ENCODE peak calls at places on chromosomes 1 and 21, in nine cellular contexts. One of them, this sample, is unnamed.
A peak's percentile ranks its signal among the peaks of the same experiment; 100 is the strongest.

GRCh38 chr21:42524341-42525227 is 10.9 kb downstream of the SLC37A1 start:
- DNase-seq in iPS-NIHi11: peak; percentile 55
- DNase-seq in GM23248: peak; percentile 39
- DNase-seq in cardiac fibroblast: peak; percentile 60
- DNase-seq in WTC11: peak; percentile 53
- DNase-seq in amniotic stem cell: no peak
- DNase-seq in NCI-H1417: peak; percentile 91
- DNase-seq in NCI-H2227 treated with DMSO at 0.1 percent for 48 hours: peak; percentile 41
- DNase-seq in stimulated activated naive CD8-positive, alpha-beta T cell treated with anti-CD3 and anti-CD28 coated beads, Interleukin-15, amount 100 ng/mL, for 72 hours: peak; percentile 48
- DNase-seq in this sample: no peak

GRCh38 chr21:31530918-31531705 is 128.4 kb upstream of the SOD1 start:
- DNase-seq in amniotic stem cell: no peak
- DNase-seq in GM23248: peak; percentile 21
- DNase-seq in NCI-H1417: peak; percentile 86
- DNase-seq in cardiac fibroblast: no peak
- DNase-seq in NCI-H2227 treated with DMSO at 0.1 percent for 48 hours: peak; percentile 84
- DNase-seq in iPS-NIHi11: no peak
- DNase-seq in WTC11: no peak
- DNase-seq in stimulated activated naive CD8-positive, alpha-beta T cell treated with anti-CD3 and anti-CD28 coated beads, Interleukin-15, amount 100 ng/mL, for 72 hours: no peak
- DNase-seq in this sample: no peak

GRCh38 chr21:15826147-15826780 is 96.5 kb downstream of the USP25 start:
- DNase-seq in NCI-H2227 treated with DMSO at 0.1 percent for 48 hours: peak; percentile 21
- DNase-seq in GM23248: peak; percentile 48
- DNase-seq in amniotic stem cell: no peak
- DNase-seq in cardiac fibroblast: peak; percentile 76
- DNase-seq in NCI-H1417: no peak
- DNase-seq in iPS-NIHi11: peak; percentile 49
- DNase-seq in WTC11: peak; percentile 13
- DNase-seq in stimulated activated naive CD8-positive, alpha-beta T cell treated with anti-CD3 and anti-CD28 coated beads, Interleukin-15, amount 100 ng/mL, for 72 hours: peak; percentile 7
- DNase-seq in this sample: no peak

GRCh38 chr1:15799004-15799867 is 8.2 kb downstream of the UQCRHL start:
- DNase-seq in WTC11: no peak
- DNase-seq in cardiac fibroblast: peak; percentile 99
- DNase-seq in GM23248: peak; percentile 98
- DNase-seq in stimulated activated naive CD8-positive, alpha-beta T cell treated with anti-CD3 and anti-CD28 coated beads, Interleukin-15, amount 100 ng/mL, for 72 hours: no peak
- DNase-seq in iPS-NIHi11: peak; percentile 50
- DNase-seq in NCI-H1417: no peak
- DNase-seq in NCI-H2227 treated with DMSO at 0.1 percent for 48 hours: no peak
- DNase-seq in amniotic stem cell: peak; percentile 88
- DNase-seq in this sample: peak; percentile 92

GRCh38 chr1:198627436-198628063 is 11.3 kb upstream of the PTPRC start:
- DNase-seq in cardiac fibroblast: no peak
- DNase-seq in stimulated activated naive CD8-positive, alpha-beta T cell treated with anti-CD3 and anti-CD28 coated beads, Interleukin-15, amount 100 ng/mL, for 72 hours: no peak
- DNase-seq in GM23248: no peak
- DNase-seq in iPS-NIHi11: no peak
- DNase-seq in NCI-H1417: no peak
- DNase-seq in NCI-H2227 treated with DMSO at 0.1 percent for 48 hours: no peak
- DNase-seq in amniotic stem cell: no peak
- DNase-seq in WTC11: no peak
- DNase-seq in this sample: no peak

GRCh38 chr1:149884433-149885363 is 14.7 kb upstream of the BOLA1 start:
- DNase-seq in stimulated activated naive CD8-positive, alpha-beta T cell treated with anti-CD3 and anti-CD28 coated beads, Interleukin-15, amount 100 ng/mL, for 72 hours: peak; percentile 36
- DNase-seq in WTC11: no peak
- DNase-seq in NCI-H2227 treated with DMSO at 0.1 percent for 48 hours: peak; percentile 42
- DNase-seq in NCI-H1417: peak; percentile 84
- DNase-seq in iPS-NIHi11: no peak
- DNase-seq in GM23248: peak; percentile 53
- DNase-seq in amniotic stem cell: no peak
- DNase-seq in cardiac fibroblast: peak; percentile 51
- DNase-seq in this sample: no peak

GRCh38 chr1:27296773-27297214 is 25.2 kb upstream of the TMEM222 start:
- DNase-seq in amniotic stem cell: peak; percentile 42
- DNase-seq in NCI-H2227 treated with DMSO at 0.1 percent for 48 hours: peak; percentile 28
- DNase-seq in WTC11: peak; percentile 90
- DNase-seq in NCI-H1417: peak; percentile 76
- DNase-seq in GM23248: peak; percentile 76
- DNase-seq in iPS-NIHi11: peak; percentile 75
- DNase-seq in cardiac fibroblast: peak; percentile 65
- DNase-seq in stimulated activated naive CD8-positive, alpha-beta T cell treated with anti-CD3 and anti-CD28 coated beads, Interleukin-15, amount 100 ng/mL, for 72 hours: peak; percentile 34
- DNase-seq in this sample: no peak

GRCh38 chr21:35145626-35146236 is 96.6 kb upstream of the RUNX1 start:
- DNase-seq in NCI-H2227 treated with DMSO at 0.1 percent for 48 hours: no peak
- DNase-seq in NCI-H1417: no peak
- DNase-seq in cardiac fibroblast: no peak
- DNase-seq in WTC11: no peak
- DNase-seq in stimulated activated naive CD8-positive, alpha-beta T cell treated with anti-CD3 and anti-CD28 coated beads, Interleukin-15, amount 100 ng/mL, for 72 hours: no peak
- DNase-seq in amniotic stem cell: no peak
- DNase-seq in iPS-NIHi11: no peak
- DNase-seq in GM23248: no peak
- DNase-seq in this sample: no peak

GRCh38 chr21:34644815-34645214 is 24.0 kb upstream of the CLIC6 start:
- DNase-seq in iPS-NIHi11: no peak
- DNase-seq in cardiac fibroblast: no peak
- DNase-seq in stimulated activated naive CD8-positive, alpha-beta T cell treated with anti-CD3 and anti-CD28 coated beads, Interleukin-15, amount 100 ng/mL, for 72 hours: no peak
- DNase-seq in amniotic stem cell: no peak
- DNase-seq in NCI-H2227 treated with DMSO at 0.1 percent for 48 hours: no peak
- DNase-seq in WTC11: no peak
- DNase-seq in NCI-H1417: peak; percentile 75
- DNase-seq in GM23248: no peak
- DNase-seq in this sample: no peak

GRCh38 chr21:33174756-33175155 is 55.0 kb upstream of the IFNAR2 start:
- DNase-seq in stimulated activated naive CD8-positive, alpha-beta T cell treated with anti-CD3 and anti-CD28 coated beads, Interleukin-15, amount 100 ng/mL, for 72 hours: no peak
- DNase-seq in NCI-H1417: no peak
- DNase-seq in WTC11: no peak
- DNase-seq in amniotic stem cell: no peak
- DNase-seq in GM23248: no peak
- DNase-seq in NCI-H2227 treated with DMSO at 0.1 percent for 48 hours: no peak
- DNase-seq in iPS-NIHi11: no peak
- DNase-seq in cardiac fibroblast: no peak
- DNase-seq in this sample: no peak

GRCh38 chr1:214220891-214221290 is 60.1 kb upstream of the SMYD2 start:
- DNase-seq in GM23248: no peak
- DNase-seq in amniotic stem cell: no peak
- DNase-seq in iPS-NIHi11: no peak
- DNase-seq in NCI-H1417: no peak
- DNase-seq in cardiac fibroblast: no peak
- DNase-seq in WTC11: no peak
- DNase-seq in NCI-H2227 treated with DMSO at 0.1 percent for 48 hours: no peak
- DNase-seq in stimulated activated naive CD8-positive, alpha-beta T cell treated with anti-CD3 and anti-CD28 coated beads, Interleukin-15, amount 100 ng/mL, for 72 hours: no peak
- DNase-seq in this sample: no peak

GRCh38 chr1:21347072-21347581 is 56.9 kb upstream of the ECE1 start:
- DNase-seq in NCI-H1417: no peak
- DNase-seq in stimulated activated naive CD8-positive, alpha-beta T cell treated with anti-CD3 and anti-CD28 coated beads, Interleukin-15, amount 100 ng/mL, for 72 hours: no peak
- DNase-seq in cardiac fibroblast: no peak
- DNase-seq in GM23248: no peak
- DNase-seq in NCI-H2227 treated with DMSO at 0.1 percent for 48 hours: no peak
- DNase-seq in amniotic stem cell: no peak
- DNase-seq in iPS-NIHi11: no peak
- DNase-seq in WTC11: no peak
- DNase-seq in this sample: no peak

GRCh38 chr1:110615548-110616130 is 9.5 kb upstream of the KCNA2 start:
- DNase-seq in iPS-NIHi11: peak; percentile 72
- DNase-seq in amniotic stem cell: peak; percentile 15
- DNase-seq in GM23248: peak; percentile 70
- DNase-seq in WTC11: peak; percentile 80
- DNase-seq in NCI-H2227 treated with DMSO at 0.1 percent for 48 hours: peak; percentile 84
- DNase-seq in stimulated activated naive CD8-positive, alpha-beta T cell treated with anti-CD3 and anti-CD28 coated beads, Interleukin-15, amount 100 ng/mL, for 72 hours: no peak
- DNase-seq in cardiac fibroblast: peak; percentile 65
- DNase-seq in NCI-H1417: peak; percentile 73
- DNase-seq in this sample: peak; percentile 21

GRCh38 chr1:17624540-17625256 is 85.2 kb downstream of the ARHGEF10L start:
- DNase-seq in GM23248: peak; percentile 87
- DNase-seq in stimulated activated naive CD8-positive, alpha-beta T cell treated with anti-CD3 and anti-CD28 coated beads, Interleukin-15, amount 100 ng/mL, for 72 hours: no peak
- DNase-seq in NCI-H1417: no peak
- DNase-seq in iPS-NIHi11: no peak
- DNase-seq in cardiac fibroblast: peak; percentile 75
- DNase-seq in amniotic stem cell: no peak
- DNase-seq in WTC11: no peak
- DNase-seq in NCI-H2227 treated with DMSO at 0.1 percent for 48 hours: no peak
- DNase-seq in this sample: peak; percentile 58

GRCh38 chr1:226549094-226549936 is 751 bp downstream of the STUM start:
- DNase-seq in iPS-NIHi11: no peak
- DNase-seq in GM23248: peak; percentile 21
- DNase-seq in stimulated activated naive CD8-positive, alpha-beta T cell treated with anti-CD3 and anti-CD28 coated beads, Interleukin-15, amount 100 ng/mL, for 72 hours: peak; percentile 24
- DNase-seq in cardiac fibroblast: no peak
- DNase-seq in amniotic stem cell: no peak
- DNase-seq in WTC11: peak; percentile 30
- DNase-seq in NCI-H2227 treated with DMSO at 0.1 percent for 48 hours: no peak
- DNase-seq in NCI-H1417: no peak
- DNase-seq in this sample: no peak

GRCh38 chr1:156584813-156585212 is 5.3 kb downstream of the TTC24 start:
- DNase-seq in amniotic stem cell: no peak
- DNase-seq in NCI-H1417: no peak
- DNase-seq in NCI-H2227 treated with DMSO at 0.1 percent for 48 hours: no peak
- DNase-seq in stimulated activated naive CD8-positive, alpha-beta T cell treated with anti-CD3 and anti-CD28 coated beads, Interleukin-15, amount 100 ng/mL, for 72 hours: no peak
- DNase-seq in WTC11: peak; percentile 83
- DNase-seq in cardiac fibroblast: no peak
- DNase-seq in GM23248: no peak
- DNase-seq in iPS-NIHi11: peak; percentile 75
- DNase-seq in this sample: no peak

GRCh38 chr1:22582670-22583635 is 19.7 kb downstream of the EPHA8 start:
- DNase-seq in NCI-H2227 treated with DMSO at 0.1 percent for 48 hours: no peak
- DNase-seq in stimulated activated naive CD8-positive, alpha-beta T cell treated with anti-CD3 and anti-CD28 coated beads, Interleukin-15, amount 100 ng/mL, for 72 hours: no peak
- DNase-seq in amniotic stem cell: no peak
- DNase-seq in NCI-H1417: no peak
- DNase-seq in GM23248: no peak
- DNase-seq in iPS-NIHi11: no peak
- DNase-seq in WTC11: no peak
- DNase-seq in cardiac fibroblast: no peak
- DNase-seq in this sample: no peak

GRCh38 chr1:205565799-205566198 is 61.3 kb downstream of the CDK18 start:
- DNase-seq in iPS-NIHi11: no peak
- DNase-seq in WTC11: no peak
- DNase-seq in NCI-H1417: no peak
- DNase-seq in NCI-H2227 treated with DMSO at 0.1 percent for 48 hours: no peak
- DNase-seq in amniotic stem cell: no peak
- DNase-seq in stimulated activated naive CD8-positive, alpha-beta T cell treated with anti-CD3 and anti-CD28 coated beads, Interleukin-15, amount 100 ng/mL, for 72 hours: no peak
- DNase-seq in GM23248: no peak
- DNase-seq in cardiac fibroblast: no peak
- DNase-seq in this sample: no peak

GRCh38 chr1:51728611-51729155 is 111.8 kb downstream of the OSBPL9 start:
- DNase-seq in stimulated activated naive CD8-positive, alpha-beta T cell treated with anti-CD3 and anti-CD28 coated beads, Interleukin-15, amount 100 ng/mL, for 72 hours: no peak
- DNase-seq in NCI-H2227 treated with DMSO at 0.1 percent for 48 hours: peak; percentile 77
- DNase-seq in WTC11: peak; percentile 24
- DNase-seq in NCI-H1417: peak; percentile 13
- DNase-seq in amniotic stem cell: no peak
- DNase-seq in cardiac fibroblast: no peak
- DNase-seq in iPS-NIHi11: no peak
- DNase-seq in GM23248: no peak
- DNase-seq in this sample: no peak

GRCh38 chr21:30044447-30045064 is 104.8 kb upstream of the GRIK1 start:
- DNase-seq in GM23248: peak; percentile 28
- DNase-seq in iPS-NIHi11: peak; percentile 7
- DNase-seq in amniotic stem cell: no peak
- DNase-seq in stimulated activated naive CD8-positive, alpha-beta T cell treated with anti-CD3 and anti-CD28 coated beads, Interleukin-15, amount 100 ng/mL, for 72 hours: no peak
- DNase-seq in WTC11: no peak
- DNase-seq in NCI-H2227 treated with DMSO at 0.1 percent for 48 hours: no peak
- DNase-seq in NCI-H1417: peak; percentile 21
- DNase-seq in cardiac fibroblast: peak; percentile 55
- DNase-seq in this sample: no peak

GRCh38 chr21:15279484-15279883 is 214.7 kb upstream of the NRIP1 start:
- DNase-seq in iPS-NIHi11: no peak
- DNase-seq in NCI-H1417: no peak
- DNase-seq in stimulated activated naive CD8-positive, alpha-beta T cell treated with anti-CD3 and anti-CD28 coated beads, Interleukin-15, amount 100 ng/mL, for 72 hours: no peak
- DNase-seq in amniotic stem cell: no peak
- DNase-seq in NCI-H2227 treated with DMSO at 0.1 percent for 48 hours: no peak
- DNase-seq in cardiac fibroblast: peak; percentile 40
- DNase-seq in GM23248: no peak
- DNase-seq in WTC11: no peak
- DNase-seq in this sample: no peak

GRCh38 chr1:165907256-165907857 is 79.9 kb downstream of the UCK2 start:
- DNase-seq in WTC11: no peak
- DNase-seq in stimulated activated naive CD8-positive, alpha-beta T cell treated with anti-CD3 and anti-CD28 coated beads, Interleukin-15, amount 100 ng/mL, for 72 hours: no peak
- DNase-seq in iPS-NIHi11: no peak
- DNase-seq in GM23248: peak; percentile 72
- DNase-seq in cardiac fibroblast: no peak
- DNase-seq in NCI-H2227 treated with DMSO at 0.1 percent for 48 hours: no peak
- DNase-seq in amniotic stem cell: no peak
- DNase-seq in NCI-H1417: no peak
- DNase-seq in this sample: no peak

GRCh38 chr1:59900640-59901039 is 25.9 kb downstream of the CYP2J2 start:
- DNase-seq in NCI-H1417: no peak
- DNase-seq in amniotic stem cell: no peak
- DNase-seq in WTC11: peak; percentile 59
- DNase-seq in NCI-H2227 treated with DMSO at 0.1 percent for 48 hours: no peak
- DNase-seq in cardiac fibroblast: no peak
- DNase-seq in GM23248: no peak
- DNase-seq in iPS-NIHi11: peak; percentile 61
- DNase-seq in stimulated activated naive CD8-positive, alpha-beta T cell treated with anti-CD3 and anti-CD28 coated beads, Interleukin-15, amount 100 ng/mL, for 72 hours: no peak
- DNase-seq in this sample: no peak

GRCh38 chr1:97042551-97042950 is 321.0 kb downstream of the PTBP2 start:
- DNase-seq in iPS-NIHi11: no peak
- DNase-seq in stimulated activated naive CD8-positive, alpha-beta T cell treated with anti-CD3 and anti-CD28 coated beads, Interleukin-15, amount 100 ng/mL, for 72 hours: no peak
- DNase-seq in amniotic stem cell: no peak
- DNase-seq in cardiac fibroblast: peak; percentile 40
- DNase-seq in GM23248: peak; percentile 29
- DNase-seq in NCI-H1417: no peak
- DNase-seq in WTC11: no peak
- DNase-seq in NCI-H2227 treated with DMSO at 0.1 percent for 48 hours: no peak
- DNase-seq in this sample: no peak

GRCh38 chr21:27715131-27715530 is 748.2 kb upstream of the ADAMTS5 start:
- DNase-seq in WTC11: no peak
- DNase-seq in amniotic stem cell: no peak
- DNase-seq in NCI-H1417: no peak
- DNase-seq in stimulated activated naive CD8-positive, alpha-beta T cell treated with anti-CD3 and anti-CD28 coated beads, Interleukin-15, amount 100 ng/mL, for 72 hours: no peak
- DNase-seq in NCI-H2227 treated with DMSO at 0.1 percent for 48 hours: no peak
- DNase-seq in GM23248: no peak
- DNase-seq in iPS-NIHi11: no peak
- DNase-seq in cardiac fibroblast: no peak
- DNase-seq in this sample: no peak

GRCh38 chr1:24189528-24189927 is 2.4 kb upstream of the IFNLR1 start:
- DNase-seq in cardiac fibroblast: no peak
- DNase-seq in stimulated activated naive CD8-positive, alpha-beta T cell treated with anti-CD3 and anti-CD28 coated beads, Interleukin-15, amount 100 ng/mL, for 72 hours: peak; percentile 34
- DNase-seq in GM23248: no peak
- DNase-seq in iPS-NIHi11: no peak
- DNase-seq in amniotic stem cell: no peak
- DNase-seq in WTC11: no peak
- DNase-seq in NCI-H2227 treated with DMSO at 0.1 percent for 48 hours: no peak
- DNase-seq in NCI-H1417: no peak
- DNase-seq in this sample: no peak

GRCh38 chr1:236534164-236534651 is 10.4 kb downstream of the LGALS8 start:
- DNase-seq in cardiac fibroblast: peak; percentile 80
- DNase-seq in GM23248: peak; percentile 90
- DNase-seq in WTC11: no peak
- DNase-seq in NCI-H2227 treated with DMSO at 0.1 percent for 48 hours: no peak
- DNase-seq in amniotic stem cell: no peak
- DNase-seq in stimulated activated naive CD8-positive, alpha-beta T cell treated with anti-CD3 and anti-CD28 coated beads, Interleukin-15, amount 100 ng/mL, for 72 hours: peak; percentile 18
- DNase-seq in iPS-NIHi11: no peak
- DNase-seq in NCI-H1417: no peak
- DNase-seq in this sample: peak; percentile 38

GRCh38 chr1:241749041-241749798 is 97.1 kb downstream of the WDR64 start:
- DNase-seq in NCI-H1417: no peak
- DNase-seq in iPS-NIHi11: no peak
- DNase-seq in stimulated activated naive CD8-positive, alpha-beta T cell treated with anti-CD3 and anti-CD28 coated beads, Interleukin-15, amount 100 ng/mL, for 72 hours: no peak
- DNase-seq in cardiac fibroblast: peak; percentile 20
- DNase-seq in WTC11: no peak
- DNase-seq in GM23248: peak; percentile 77
- DNase-seq in amniotic stem cell: no peak
- DNase-seq in NCI-H2227 treated with DMSO at 0.1 percent for 48 hours: no peak
- DNase-seq in this sample: no peak

GRCh38 chr1:49060766-49061165 is 284.1 kb upstream of the BEND5 start:
- DNase-seq in amniotic stem cell: no peak
- DNase-seq in GM23248: peak; percentile 41
- DNase-seq in NCI-H1417: no peak
- DNase-seq in WTC11: no peak
- DNase-seq in NCI-H2227 treated with DMSO at 0.1 percent for 48 hours: no peak
- DNase-seq in stimulated activated naive CD8-positive, alpha-beta T cell treated with anti-CD3 and anti-CD28 coated beads, Interleukin-15, amount 100 ng/mL, for 72 hours: no peak
- DNase-seq in iPS-NIHi11: no peak
- DNase-seq in cardiac fibroblast: no peak
- DNase-seq in this sample: no peak

GRCh38 chr1:166353162-166353561 is 186.4 kb upstream of the FAM78B start:
- DNase-seq in iPS-NIHi11: no peak
- DNase-seq in WTC11: no peak
- DNase-seq in NCI-H2227 treated with DMSO at 0.1 percent for 48 hours: no peak
- DNase-seq in GM23248: no peak
- DNase-seq in amniotic stem cell: no peak
- DNase-seq in NCI-H1417: no peak
- DNase-seq in cardiac fibroblast: no peak
- DNase-seq in stimulated activated naive CD8-positive, alpha-beta T cell treated with anti-CD3 and anti-CD28 coated beads, Interleukin-15, amount 100 ng/mL, for 72 hours: no peak
- DNase-seq in this sample: no peak

GRCh38 chr1:75170006-75170405 is 35.8 kb downstream of the LHX8 start:
- DNase-seq in stimulated activated naive CD8-positive, alpha-beta T cell treated with anti-CD3 and anti-CD28 coated beads, Interleukin-15, amount 100 ng/mL, for 72 hours: no peak
- DNase-seq in NCI-H1417: no peak
- DNase-seq in cardiac fibroblast: no peak
- DNase-seq in NCI-H2227 treated with DMSO at 0.1 percent for 48 hours: no peak
- DNase-seq in amniotic stem cell: no peak
- DNase-seq in WTC11: no peak
- DNase-seq in GM23248: no peak
- DNase-seq in iPS-NIHi11: no peak
- DNase-seq in this sample: no peak

This sample was measured in keratinocyte.